ENCODE peak calls at places on chromosomes 1 and 21, in four cellular contexts. One of them, this sample, is unnamed.

GRCh38 chr1:53896673-53897229 is 2.8 kb downstream of the DIO1 start:
- DNase-seq in GM12878: no peak
- DNase-seq in H1: no peak
- DNase-seq in HepG2: peak; percentile 20
- DNase-seq in this sample: no peak

GRCh38 chr1:32538887-32539583 is at the start of gene ZBTB8A:
- DNase-seq in GM12878: no peak
- DNase-seq in H1: peak; percentile 73
- DNase-seq in HepG2: peak; percentile 30
- DNase-seq in this sample: peak; percentile 40

GRCh38 chr1:160494620-160495019 is 28.4 kb downstream of the SLAMF6 start:
- DNase-seq in GM12878: no peak
- DNase-seq in H1: peak; percentile 53
- DNase-seq in HepG2: peak; percentile 20
- DNase-seq in this sample: no peak

GRCh38 chr21:38645282-38645681 is 147.0 kb upstream of the ERG start:
- DNase-seq in GM12878: no peak
- DNase-seq in H1: no peak
- DNase-seq in HepG2: no peak
- DNase-seq in this sample: no peak

GRCh38 chr1:2115008-2115921 is 65.1 kb downstream of the PRKCZ start:
- DNase-seq in GM12878: no peak
- DNase-seq in H1: no peak
- DNase-seq in HepG2: no peak
- DNase-seq in this sample: no peak

GRCh38 chr1:200862713-200863415 is 9.9 kb upstream of the GPR25 start:
- DNase-seq in GM12878: peak; percentile 59
- DNase-seq in H1: no peak
- DNase-seq in HepG2: no peak
- DNase-seq in this sample: no peak

GRCh38 chr1:185795181-185795580 is 61.0 kb downstream of the HMCN1 start:
- DNase-seq in GM12878: no peak
- DNase-seq in H1: no peak
- DNase-seq in HepG2: no peak
- DNase-seq in this sample: no peak

GRCh38 chr1:46174448-46175231 is at the start of gene TSPAN1:
- DNase-seq in GM12878: no peak
- DNase-seq in H1: no peak
- DNase-seq in HepG2: no peak
- DNase-seq in this sample: no peak

GRCh38 chr1:77253211-77253610 is 28.6 kb upstream of the AK5 start:
- DNase-seq in GM12878: no peak
- DNase-seq in H1: no peak
- DNase-seq in HepG2: no peak
- DNase-seq in this sample: no peak

GRCh38 chr1:235834620-235835019 is 32.1 kb downstream of the LYST start:
- DNase-seq in GM12878: no peak
- DNase-seq in H1: no peak
- DNase-seq in HepG2: no peak
- DNase-seq in this sample: no peak

GRCh38 chr21:42125571-42126544 is 54.7 kb downstream of the UMODL1 start:
- DNase-seq in GM12878: no peak
- DNase-seq in H1: no peak
- DNase-seq in HepG2: peak; percentile 39
- DNase-seq in this sample: peak; percentile 49

GRCh38 chr1:36164399-36164798 is 8.4 kb downstream of the MAP7D1 start:
- DNase-seq in GM12878: no peak
- DNase-seq in H1: no peak
- DNase-seq in HepG2: no peak
- DNase-seq in this sample: no peak

GRCh38 chr21:35925497-35925896 is 134.8 kb downstream of the SETD4 start:
- DNase-seq in GM12878: no peak
- DNase-seq in H1: no peak
- DNase-seq in HepG2: peak; percentile 83
- DNase-seq in this sample: no peak

GRCh38 chr1:66351913-66352312 is 182.0 kb upstream of the SGIP1 start:
- DNase-seq in GM12878: no peak
- DNase-seq in H1: no peak
- DNase-seq in HepG2: no peak
- DNase-seq in this sample: no peak

GRCh38 chr21:35265170-35265877 is 216.2 kb upstream of the RUNX1 start:
- DNase-seq in GM12878: no peak
- DNase-seq in H1: no peak
- DNase-seq in HepG2: no peak
- DNase-seq in this sample: no peak

GRCh38 chr1:111735858-111736544 is 3.2 kb downstream of the INKA2 start:
- DNase-seq in GM12878: no peak
- DNase-seq in H1: peak; percentile 52
- DNase-seq in HepG2: no peak
- DNase-seq in this sample: no peak

DNA sequence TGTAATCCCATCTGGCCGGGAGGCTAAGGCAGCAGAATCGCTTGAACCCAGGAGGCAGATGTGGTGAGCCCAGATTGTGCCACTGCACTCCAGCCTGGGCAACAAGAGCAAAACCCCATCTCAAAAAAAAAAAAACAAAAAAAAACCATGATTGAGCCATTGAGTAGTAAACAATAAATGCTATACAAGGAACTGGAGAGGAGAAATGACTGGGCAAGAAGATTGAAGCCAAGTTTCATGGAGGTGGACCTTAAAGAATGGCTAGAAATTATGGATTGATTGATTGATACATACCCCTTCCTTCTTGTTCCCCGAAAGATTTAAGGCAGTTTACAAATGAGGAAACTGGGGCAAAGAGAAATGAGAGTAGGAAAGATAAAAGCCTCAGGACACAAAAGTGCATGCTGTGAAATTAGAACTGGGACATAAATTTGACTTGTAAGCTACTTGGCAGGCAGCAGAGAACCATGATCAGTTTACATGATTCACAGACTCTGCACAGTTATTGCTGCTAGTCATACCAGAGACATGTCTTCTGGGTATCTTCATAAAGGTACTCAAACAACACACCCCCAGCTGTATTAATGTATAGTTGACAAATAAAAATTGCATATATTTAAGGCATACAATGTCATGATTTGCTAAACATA is 7.0 kb downstream of the MRPS14 start:
- DNase-seq in GM12878: no peak
- DNase-seq in H1: no peak
- DNase-seq in HepG2: no peak
- DNase-seq in this sample: no peak
- H3K36me3 ChIP-seq in GM12878: peaks cover 29% of the 10 kb centered on the region
- H3K36me3 ChIP-seq in H1: no peaks in the 10 kb centered on the region
- H3K36me3 ChIP-seq in HepG2: peaks cover 7% of the 10 kb centered on the region
- H3K36me3 ChIP-seq in this sample: peaks cover 87% of the 10 kb centered on the region

DNA sequence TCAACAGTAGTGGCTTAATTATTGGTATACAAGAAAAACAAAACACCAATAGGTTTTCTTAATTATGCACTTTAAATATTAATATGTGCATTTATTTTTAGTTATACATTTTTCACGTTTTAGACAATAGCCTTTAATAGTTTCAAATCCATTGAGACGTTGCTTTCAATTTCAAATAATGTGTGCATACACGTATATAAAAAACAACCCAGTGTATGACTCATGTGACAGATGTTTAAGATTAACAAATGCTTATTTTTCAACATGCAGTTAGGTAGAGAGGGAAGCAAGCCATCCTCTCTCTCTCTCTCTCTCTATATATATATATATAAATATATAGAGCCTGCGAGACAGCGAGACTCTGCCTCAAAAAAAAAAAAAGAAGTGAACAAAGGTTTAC is 24.3 kb downstream of the EYA3 start:
- DNase-seq in GM12878: no peak
- DNase-seq in H1: no peak
- DNase-seq in HepG2: no peak
- DNase-seq in this sample: no peak
- TF ChIP-seq SUZ12 in GM12878: no peak
- TF ChIP-seq SUZ12 in H1: no peak
- TF ChIP-seq SUZ12 in HepG2: no peak
- TF ChIP-seq SUZ12 in this sample: no peak

GRCh38 chr1:170375082-170375733 is 156.8 kb upstream of the GORAB start:
- DNase-seq in GM12878: no peak
- DNase-seq in H1: no peak
- DNase-seq in HepG2: no peak
- DNase-seq in this sample: peak; percentile 5

GRCh38 chr1:170377440-170377839 is 154.5 kb upstream of the GORAB start:
- DNase-seq in GM12878: no peak
- DNase-seq in H1: no peak
- DNase-seq in HepG2: no peak
- DNase-seq in this sample: no peak

GRCh38 chr1:170377896-170378634 is 153.9 kb upstream of the GORAB start:
- DNase-seq in GM12878: no peak
- DNase-seq in H1: no peak
- DNase-seq in HepG2: no peak
- DNase-seq in this sample: no peak

DNA sequence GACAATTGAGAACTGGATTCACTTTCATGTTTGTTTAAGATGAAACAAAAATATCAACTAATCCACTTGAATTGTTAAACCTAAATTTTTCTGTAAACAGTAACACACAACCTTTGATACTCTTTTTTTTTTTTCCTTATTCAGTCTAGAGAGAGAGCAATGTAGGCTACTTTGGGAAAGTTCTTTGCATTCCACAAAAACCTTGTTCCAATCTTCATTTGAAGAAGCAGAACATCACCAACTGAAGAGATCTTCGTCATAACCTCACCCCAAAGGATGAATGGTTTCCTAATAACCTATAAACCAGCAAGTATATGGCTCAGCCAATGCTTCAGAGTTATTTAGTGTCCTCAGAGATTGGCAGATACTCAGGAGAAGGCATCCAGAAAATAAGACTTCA is 155.0 kb upstream of the GORAB start:
- DNase-seq in GM12878: no peak
- DNase-seq in H1: no peak
- DNase-seq in HepG2: no peak
- DNase-seq in this sample: no peak
- H3K36me3 ChIP-seq in GM12878: no peaks in the 10 kb centered on the region
- H3K36me3 ChIP-seq in H1: no peaks in the 10 kb centered on the region
- H3K36me3 ChIP-seq in HepG2: no peaks in the 10 kb centered on the region
- H3K36me3 ChIP-seq in this sample: no peaks in the 10 kb centered on the region

DNA sequence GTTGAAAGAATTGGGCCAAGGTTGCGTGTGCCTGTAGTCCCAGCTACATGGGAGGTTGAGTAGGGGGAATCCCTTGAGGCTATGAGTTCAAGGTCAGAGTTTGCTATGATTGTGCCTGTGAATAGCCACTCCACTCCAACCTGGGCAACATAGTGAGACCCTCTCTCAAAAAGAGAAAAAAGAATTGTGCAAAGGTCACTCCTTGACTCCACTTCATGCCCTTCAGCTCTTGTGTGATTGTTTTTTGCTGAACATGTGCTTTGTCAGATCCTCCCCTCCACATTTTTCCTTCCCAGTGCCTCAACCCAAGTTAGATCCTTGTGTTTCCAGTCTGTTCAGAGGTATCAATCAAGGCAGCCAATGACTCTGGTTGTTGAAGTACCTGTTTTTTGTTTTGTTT is 8.5 kb downstream of the TXNIP start:
- DNase-seq in GM12878: no peak
- DNase-seq in H1: no peak
- DNase-seq in HepG2: no peak
- DNase-seq in this sample: no peak
- TF ChIP-seq SUZ12 in GM12878: no peak
- TF ChIP-seq SUZ12 in H1: no peak
- TF ChIP-seq SUZ12 in HepG2: no peak
- TF ChIP-seq SUZ12 in this sample: no peak